ENCODE peak calls at places on chromosomes 16 and 17, in four cellular contexts. Z, V, I and X are unnamed samples.

GRCh38 chr17:48626470-48627241 is 498 bp upstream of the HOXB9 start:
- DNase-seq in Z (no peak), I (peak), V (peak), X (no peak)

GRCh38 chr17:81420769-81421462 is 25.7 kb downstream of the BAHCC1 start:
- DNase-seq in I (peak), V (no peak), Z (peak), X (no peak)

GRCh38 chr17:12512712-12513355 is 152.9 kb upstream of the MYOCD start:
- DNase-seq in I (peak), V (peak), Z (no peak), X (no peak)

GRCh38 chr17:40562841-40563370 is 2.4 kb downstream of the CCR7 start:
- DNase-seq in I (no peak), V (no peak), Z (no peak), X (no peak)

GRCh38 chr17:74270333-74270732 is 3.7 kb upstream of the DNAI2 start:
- DNase-seq in V (peak), Z (no peak), I (no peak), X (no peak)

GRCh38 chr17:16943032-16943352 is 28.9 kb downstream of the TNFRSF13B start:
- DNase-seq in Z (peak), V (no peak), I (no peak), X (no peak)

GRCh38 chr17:52106638-52107261 is 51.8 kb downstream of the CA10 start:
- DNase-seq in Z (no peak), V (peak), I (no peak), X (no peak)

GRCh38 chr16:71565812-71566700 is 10.8 kb downstream of the TAT start:
- DNase-seq in Z (no peak), V (no peak), I (no peak), X (no peak)

GRCh38 chr17:29838961-29839360 is 91.1 kb downstream of the SSH2 start:
- DNase-seq in Z (no peak), I (peak), V (no peak), X (no peak)

GRCh38 chr17:5122586-5123342 is 6.9 kb downstream of the USP6 start:
- DNase-seq in Z (peak), I (no peak), V (no peak), X (no peak)

GRCh38 chr17:29954405-29954804 is 13.0 kb downstream of the EFCAB5 start:
- DNase-seq in Z (no peak), V (no peak), I (no peak), X (no peak)

GRCh38 chr17:19364699-19365498 is 2.4 kb upstream of the B9D1 start:
- DNase-seq in V (no peak), Z (no peak), I (no peak), X (peak)

GRCh38 chr17:72516772-72517399 is 396.1 kb downstream of the SOX9 start:
- DNase-seq in V (peak), Z (no peak), I (no peak), X (no peak)

GRCh38 chr17:43665038-43665386 is 3.3 kb upstream of the MEOX1 start:
- DNase-seq in V (no peak), I (no peak), Z (no peak), X (no peak)

GRCh38 chr17:32281011-32281451 is 15.4 kb downstream of the RHBDL3 start:
- DNase-seq in I (no peak), V (no peak), Z (no peak), X (no peak)

GRCh38 chr16:4496305-4496704 is 20.1 kb downstream of the HMOX2 start:
- DNase-seq in V (peak), I (peak), Z (no peak), X (no peak)

GRCh38 chr16:79589495-79590134 is 10.9 kb downstream of the MAF start:
- DNase-seq in I (no peak), V (no peak), Z (no peak), X (no peak)

GRCh38 chr17:82864721-82865240 is 25.0 kb upstream of the ZNF750 start:
- DNase-seq in I (no peak), Z (no peak), V (no peak), X (no peak)

GRCh38 chr17:51121620-51122472 is 1.2 kb upstream of the SPAG9 start:
- DNase-seq in V (peak), Z (peak), I (peak), X (peak)

GRCh38 chr17:10198509-10199249 is at the start of gene GAS7:
- DNase-seq in I (peak), V (no peak), Z (peak), X (peak)

GRCh38 chr16:85471469-85472431 is 141.4 kb upstream of the GSE1 start:
- DNase-seq in Z (no peak), I (no peak), V (no peak), X (no peak)

GRCh38 chr16:29743475-29743826 is 2.3 kb downstream of the C16orf54 start:
- DNase-seq in Z (no peak), I (no peak), V (no peak), X (no peak)

GRCh38 chr17:27381007-27381501 is 75.2 kb upstream of the KSR1 start:
- DNase-seq in V (peak), Z (peak), I (peak), X (peak)

GRCh38 chr17:78777886-78778285 is 4.2 kb downstream of the CYTH1 start:
- DNase-seq in Z (no peak), I (no peak), V (no peak), X (no peak)

GRCh38 chr17:4902540-4902939 is 358 bp downstream of the CHRNE start:
- DNase-seq in Z (no peak), V (no peak), I (no peak), X (no peak)

GRCh38 chr17:55931448-55931847 is 180.6 kb downstream of the PCTP start:
- DNase-seq in V (no peak), I (no peak), Z (no peak), X (no peak)

GRCh38 chr16:85296859-85297698 is 184.8 kb upstream of the CIBAR2 start:
- DNase-seq in Z (no peak), V (peak), I (no peak), X (peak)

GRCh38 chr16:10086620-10087019 is 95.6 kb downstream of the GRIN2A start:
- DNase-seq in V (no peak), I (no peak), Z (peak), X (no peak)

GRCh38 chr16:13390093-13390985 is 488.9 kb downstream of the SHISA9 start:
- DNase-seq in V (no peak), I (no peak), Z (no peak), X (no peak)

GRCh38 chr17:29996458-29996857 is 55.0 kb downstream of the EFCAB5 start:
- DNase-seq in Z (no peak), V (no peak), I (no peak), X (no peak)

GRCh38 chr16:4058386-4058785 is 57.9 kb downstream of the ADCY9 start:
- DNase-seq in I (peak), Z (peak), V (no peak), X (no peak)

GRCh38 chr17:55037828-55038227 is 69.3 kb downstream of the STXBP4 start:
- DNase-seq in V (no peak), I (no peak), Z (no peak), X (no peak)

GRCh38 chr17:81544281-81544974 is 7.7 kb downstream of the FAAP100 start:
- DNase-seq in V (no peak), Z (no peak), I (no peak), X (no peak)

GRCh38 chr16:66508914-66509496 is 40.9 kb downstream of the TK2 start:
- DNase-seq in V (no peak), I (no peak), Z (peak), X (no peak)

GRCh38 chr17:42116705-42117396 is 4.3 kb downstream of the KAT2A start:
- DNase-seq in V (peak), Z (peak), I (peak), X (peak)

GRCh38 chr17:42119301-42119700 is 1.9 kb downstream of the KAT2A start:
- DNase-seq in Z (no peak), V (no peak), I (no peak), X (no peak)

GRCh38 chr17:42118126-42118510 is 3.0 kb downstream of the KAT2A start:
- DNase-seq in Z (no peak), I (no peak), V (no peak), X (no peak)

GRCh38 chr17:42117397-42118125 is 3.6 kb downstream of the KAT2A start:
- DNase-seq in Z (no peak), I (no peak), V (no peak), X (no peak)

GRCh38 chr17:42118545-42118944 is 2.6 kb downstream of the KAT2A start:
- DNase-seq in I (peak), V (peak), Z (no peak), X (no peak)
- TF ChIP-seq CTCF in I (peak), V (peak), Z (no peak), X (peak)

GRCh38 chr16:48538746-48539484 is 71.1 kb downstream of the N4BP1 start:
- DNase-seq in I (no peak), Z (no peak), V (no peak), X (no peak)
- TF ChIP-seq CTCF in I (peak), Z (no peak), V (peak), X (peak)

GRCh38 chr17:44977065-44977464 is 9.0 kb upstream of the C1QL1 start:
- DNase-seq in Z (no peak), I (no peak), V (no peak), X (no peak)
- TF ChIP-seq CTCF in Z (no peak), I (no peak), V (no peak), X (no peak)

GRCh38 chr17:49995055-49995738 is at the start of gene DLX3:
- DNase-seq in Z (peak), V (peak), I (peak), X (no peak)

GRCh38 chr17:49996121-49996494 is 1.1 kb upstream of the DLX3 start:
- DNase-seq in V (no peak), Z (peak), I (no peak), X (no peak)

GRCh38 chr17:49992933-49993422 is 2.0 kb downstream of the DLX3 start:
- DNase-seq in V (no peak), Z (peak), I (no peak), X (no peak)

GRCh38 chr17:49993423-49994037 is 1.5 kb downstream of the DLX3 start:
- DNase-seq in Z (peak), I (no peak), V (no peak), X (no peak)

DNA sequence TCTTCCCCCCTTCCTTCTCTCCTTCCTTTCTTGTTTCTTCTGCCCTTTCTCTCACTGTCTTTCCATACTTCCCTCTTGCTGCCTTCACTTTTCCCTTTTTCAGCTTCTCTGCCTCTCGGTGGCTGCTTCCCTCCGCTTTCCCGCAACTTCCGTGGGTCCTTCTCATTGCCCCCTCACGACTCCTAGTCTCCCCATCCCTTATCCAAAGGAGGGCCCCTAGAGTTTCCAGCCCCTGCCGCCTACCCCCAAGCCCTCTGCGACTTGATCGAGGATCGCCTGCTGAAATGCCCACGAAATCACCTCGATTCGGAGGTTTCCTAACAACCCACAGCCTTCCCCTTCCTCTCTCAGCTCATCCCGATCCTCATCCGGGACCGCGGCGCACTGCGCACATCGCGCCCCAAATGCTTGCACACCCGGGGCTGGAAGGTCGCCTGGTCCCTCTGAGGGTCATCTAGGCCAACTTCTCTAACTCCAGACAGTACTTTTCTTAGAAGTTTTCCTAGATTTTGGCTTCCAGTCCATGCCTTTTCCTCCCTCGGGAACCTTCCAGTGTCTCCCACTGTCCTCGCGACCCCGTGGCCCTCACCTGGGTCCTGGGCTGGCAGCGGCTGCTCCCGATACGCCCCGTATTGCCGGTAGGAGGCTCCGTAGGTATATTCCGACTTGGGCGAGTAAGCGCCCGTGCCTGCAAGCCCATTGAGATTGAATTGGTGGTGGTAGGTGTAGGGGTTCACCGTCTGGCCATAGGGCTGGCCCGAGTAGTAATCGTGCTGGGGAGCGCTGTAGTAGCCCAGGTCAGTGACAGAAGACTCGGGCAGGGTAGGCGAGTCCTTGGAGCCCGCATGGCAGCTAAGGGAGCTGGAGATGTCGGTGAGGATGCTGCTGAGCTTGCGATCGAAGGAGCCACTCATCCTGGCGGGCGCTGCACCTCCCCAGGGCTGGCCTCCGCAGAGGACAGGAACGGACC is 654 bp downstream of the DLX3 start:
- DNase-seq in Z (peak), I (no peak), V (no peak), X (no peak)
- TF ChIP-seq CTCF in Z (no peak), I (no peak), V (no peak), X (no peak)

GRCh38 chr16:89132194-89133005 is 38.7 kb downstream of the ACSF3 start:
- DNase-seq in I (no peak), Z (no peak), V (no peak), X (peak)
- TF ChIP-seq CTCF in I (no peak), Z (no peak), V (no peak), X (no peak)